ENCODE peak calls at places on chromosomes 12 and 14, in five cellular contexts. Q, U, Z, B and P are unnamed samples.

GRCh38 chr12:46506198-46506597 is 133.6 kb upstream of the SLC38A2 start:
- DNase-seq in Q (no peak), B (no peak), U (no peak), Z (no peak), P (no peak)

GRCh38 chr14:31336646-31337045 is 83.7 kb downstream of the HEATR5A start:
- DNase-seq in Z (peak), Q (no peak), B (peak), U (peak), P (no peak)

GRCh38 chr14:43356984-43357545 is 1150.0 kb downstream of the FSCB start:
- DNase-seq in U (no peak), Q (no peak), Z (peak), B (no peak), P (no peak)

GRCh38 chr12:27822076-27822712 is 42.2 kb upstream of the MANSC4 start:
- DNase-seq in Z (peak), U (no peak), Q (peak), B (peak), P (peak)

GRCh38 chr12:117533687-117534086 is 172.3 kb upstream of the NOS1 start:
- DNase-seq in U (no peak), B (no peak), Z (no peak), Q (no peak), P (no peak)

GRCh38 chr14:31966896-31967668 is 110.0 kb upstream of the ARHGAP5 start:
- DNase-seq in Z (no peak), Q (no peak), B (no peak), U (no peak), P (no peak)

GRCh38 chr14:89221109-89221508 is 195.9 kb downstream of the FOXN3 start:
- DNase-seq in B (peak), Z (peak), Q (peak), U (no peak), P (no peak)

GRCh38 chr12:58395470-58395869 is 454.1 kb downstream of the ATP23 start:
- DNase-seq in Z (no peak), B (no peak), Q (no peak), U (no peak), P (no peak)

GRCh38 chr12:66692170-66692569 is 13.3 kb upstream of the GRIP1 start:
- DNase-seq in Z (no peak), U (no peak), B (no peak), Q (no peak), P (no peak)

GRCh38 chr14:68633131-68633991 is 159.5 kb downstream of the ZFP36L1 start:
- DNase-seq in U (no peak), Q (no peak), B (peak), Z (peak), P (no peak)

GRCh38 chr12:22924391-22924790 is 299.4 kb downstream of the ETNK1 start:
- DNase-seq in U (no peak), Z (no peak), Q (no peak), B (no peak), P (no peak)

GRCh38 chr12:30796508-30796780 is 41.7 kb upstream of the CAPRIN2 start:
- DNase-seq in Z (peak), B (peak), U (no peak), Q (no peak), P (no peak)

GRCh38 chr12:59811991-59812390 is 216.2 kb downstream of the SLC16A7 start:
- DNase-seq in Q (no peak), Z (no peak), B (no peak), U (no peak), P (no peak)

GRCh38 chr14:101721951-101722661 is 39.4 kb upstream of the PPP2R5C start:
- DNase-seq in Z (peak), Q (peak), B (peak), U (peak), P (no peak)

GRCh38 chr14:68790656-68791077 is 2.2 kb downstream of the ZFP36L1 start:
- DNase-seq in B (no peak), Q (no peak), Z (peak), U (no peak), P (no peak)

GRCh38 chr14:102811254-102811963 is 34.2 kb downstream of the TRAF3 start:
- DNase-seq in Z (no peak), B (no peak), U (no peak), Q (no peak), P (no peak)

GRCh38 chr12:67442347-67442841 is 173.2 kb downstream of the CAND1 start:
- DNase-seq in Z (no peak), U (no peak), B (no peak), Q (no peak), P (no peak)

GRCh38 chr14:36520601-36521525 is 831 bp upstream of the NKX2-1 start:
- DNase-seq in Z (peak), B (no peak), Q (no peak), U (peak), P (no peak)

GRCh38 chr12:102757154-102757873 is 159.7 kb downstream of the PAH start:
- DNase-seq in Q (no peak), B (no peak), U (no peak), Z (no peak), P (no peak)

GRCh38 chr12:109735051-109735521 is 21.5 kb downstream of the FAM222A start:
- DNase-seq in Z (no peak), B (no peak), Q (no peak), U (no peak), P (no peak)

GRCh38 chr14:92676448-92677086 is 71.9 kb downstream of the LGMN start:
- DNase-seq in B (no peak), Z (no peak), Q (no peak), U (no peak), P (no peak)

GRCh38 chr12:94676011-94676709 is 25.8 kb upstream of the TMCC3 start:
- DNase-seq in Z (peak), B (no peak), Q (no peak), U (no peak), P (no peak)

GRCh38 chr14:78970677-78971076 is 800.5 kb downstream of the NRXN3 start:
- DNase-seq in Q (no peak), U (no peak), B (no peak), Z (peak), P (no peak)

GRCh38 chr12:24534632-24535031 is 414.3 kb downstream of the BCAT1 start:
- DNase-seq in Q (no peak), B (peak), U (no peak), Z (no peak), P (no peak)

GRCh38 chr12:3558854-3559253 is 67.9 kb downstream of the PRMT8 start:
- DNase-seq in Q (no peak), B (no peak), Z (no peak), U (no peak), P (no peak)

GRCh38 chr12:19946549-19946948 is 421.8 kb upstream of the PDE3A start:
- DNase-seq in B (peak), Q (peak), U (peak), Z (peak), P (peak)

GRCh38 chr14:58151701-58152568 is at the start of gene ARMH4:
- DNase-seq in Z (peak), Q (peak), U (peak), B (peak), P (no peak)

GRCh38 chr12:89450922-89451321 is 73.7 kb downstream of the GALNT4 start:
- DNase-seq in B (peak), Q (peak), Z (peak), U (peak), P (no peak)

GRCh38 chr14:76834296-76834695 is 8.1 kb downstream of the LRRC74A start:
- DNase-seq in B (no peak), Z (no peak), Q (no peak), U (no peak), P (no peak)

GRCh38 chr12:70043490-70044138 is 199.6 kb upstream of the CNOT2 start:
- DNase-seq in U (no peak), Z (peak), B (peak), Q (no peak), P (no peak)

GRCh38 chr12:25675808-25676207 is 122.7 kb upstream of the LMNTD1 start:
- DNase-seq in Q (no peak), U (no peak), B (no peak), Z (peak), P (no peak)

GRCh38 chr14:90698379-90698869 is 117.8 kb downstream of the TTC7B start:
- DNase-seq in Q (no peak), B (peak), U (peak), Z (peak), P (peak)

GRCh38 chr12:112473056-112473455 is 54.3 kb downstream of the PTPN11 start:
- DNase-seq in U (no peak), B (peak), Z (no peak), Q (no peak), P (no peak)

GRCh38 chr12:122137229-122137628 is 36.8 kb downstream of the IL31 start:
- DNase-seq in Q (no peak), U (no peak), B (no peak), Z (no peak), P (no peak)
- TF ChIP-seq CTCF in Q (no peak), U (peak), B (peak), Z (peak), P (no peak)

DNA sequence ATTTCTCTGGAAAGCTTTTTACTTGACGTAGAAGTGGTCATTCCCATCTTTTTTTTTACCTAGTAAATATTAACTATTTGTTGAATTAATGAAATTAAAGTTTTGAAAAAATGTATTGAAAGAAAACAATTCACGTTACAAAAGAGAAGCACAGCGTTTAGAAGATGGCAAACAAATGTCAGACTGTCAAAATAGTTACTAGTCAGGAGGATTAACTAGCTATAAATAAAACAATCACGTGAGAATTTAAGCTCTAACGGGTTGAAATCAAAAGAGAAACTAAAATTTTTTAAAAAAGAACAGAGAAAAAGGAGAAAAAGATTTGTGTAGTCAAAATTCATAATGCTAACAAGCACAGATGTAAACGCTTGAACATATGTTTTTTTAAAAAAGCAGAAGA is 26.4 kb downstream of the DDHD1 start:
- DNase-seq in U (no peak), Q (no peak), Z (no peak), B (peak), P (no peak)
- H3K4me3 ChIP-seq in U (no peak), Q (no peak), Z (no peak), B (no peak), P (no peak)

GRCh38 chr12:47773062-47773857 is at the start of gene SLC48A1:
- DNase-seq in Z (peak), B (peak), Q (no peak), U (no peak), P (no peak)
- TF ChIP-seq CTCF in Z (peak), B (peak), Q (peak), U (peak), P (peak)

DNA sequence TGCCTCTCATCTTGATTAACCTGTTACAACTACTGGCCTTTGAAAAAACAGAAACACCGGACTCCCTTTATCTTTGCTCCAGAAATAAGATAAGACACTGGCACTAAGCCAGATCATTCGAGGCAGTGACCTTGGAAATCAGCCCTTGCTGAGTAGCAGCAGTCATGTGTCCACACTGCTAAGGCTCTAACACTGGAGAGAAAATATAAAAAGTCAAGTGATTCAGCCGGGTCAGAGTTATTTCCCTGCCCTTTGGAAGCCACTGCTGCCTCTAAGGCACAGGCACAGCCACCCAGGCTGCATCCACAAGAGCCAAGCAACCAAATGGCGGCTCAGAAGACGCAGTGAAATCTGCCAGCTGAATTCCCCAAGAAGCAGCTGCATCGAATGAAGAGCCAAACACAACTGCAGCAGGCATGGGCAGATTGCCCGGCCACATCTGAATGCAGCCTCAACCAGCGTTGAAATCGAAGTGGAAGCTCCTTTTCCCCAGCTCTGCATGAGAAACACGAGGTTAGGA is 40.7 kb downstream of the NT5DC3 start:
- DNase-seq in Q (no peak), B (peak), Z (peak), U (no peak), P (peak)
- H3K4me3 ChIP-seq in Q (no peak), B (no peak), Z (peak), U (no peak), P (no peak)

DNA sequence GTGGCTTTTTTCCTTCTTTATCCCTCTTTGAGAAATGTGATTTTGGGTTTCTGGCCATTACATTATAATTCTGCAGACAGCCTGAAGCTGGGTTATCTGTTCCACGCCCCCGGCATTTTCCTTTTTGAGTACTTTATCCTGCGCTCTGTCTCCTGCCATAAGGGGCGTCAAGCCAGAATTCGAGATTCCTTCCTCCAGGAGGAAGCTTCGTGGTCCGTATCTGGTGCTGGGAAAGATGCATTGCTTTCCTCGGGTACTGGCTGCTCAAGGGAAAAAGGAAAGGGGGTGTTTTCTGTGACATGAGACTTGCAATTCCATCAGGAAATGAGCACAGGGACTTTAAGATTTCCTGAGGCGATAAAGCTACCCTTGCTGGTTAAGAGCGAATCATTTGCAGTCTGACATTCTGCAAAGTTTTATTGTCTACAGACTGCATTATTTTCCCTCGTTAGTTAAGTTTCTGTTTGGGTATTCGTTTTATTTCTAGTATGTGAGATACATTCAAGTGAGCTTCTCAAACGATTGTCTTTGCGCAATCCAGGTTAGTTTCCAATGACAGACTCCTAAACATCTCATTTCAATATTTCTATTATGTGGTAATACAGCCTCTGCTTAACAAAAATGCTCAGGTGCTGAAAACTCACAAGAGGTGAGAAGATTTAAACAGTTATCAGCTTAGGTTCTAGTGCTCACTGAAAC is 706 bp downstream of the AKAP5 start:
- DNase-seq in B (peak), U (no peak), Q (peak), Z (peak), P (no peak)
- TF ChIP-seq CTCF in B (peak), U (no peak), Q (peak), Z (peak), P (peak)

DNA sequence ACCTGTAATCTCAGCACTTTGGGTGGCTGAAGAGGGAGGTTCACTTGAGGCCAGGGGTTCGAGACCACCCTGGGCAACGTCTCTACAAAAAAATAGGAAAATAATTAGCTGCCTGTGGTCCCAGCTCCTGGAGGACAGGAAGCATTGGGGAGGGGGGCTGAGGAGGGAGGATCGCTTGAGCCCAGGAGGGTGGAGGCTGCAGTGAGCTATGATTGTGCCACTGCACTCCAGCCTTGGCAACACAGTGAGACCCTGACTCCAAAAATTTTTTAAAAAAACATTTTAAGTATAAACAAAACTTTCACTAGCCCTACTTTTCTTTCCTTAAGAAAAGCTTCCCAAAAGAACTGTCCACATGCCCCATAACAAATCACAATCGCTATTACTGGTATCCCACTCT is 1.6 kb downstream of the L2HGDH start:
- DNase-seq in Q (no peak), B (no peak), Z (no peak), U (no peak), P (no peak)
- H3K4me3 ChIP-seq in Q (no peak), B (no peak), Z (no peak), U (no peak), P (peak)